ENCODE peak calls at places on chromosomes 7 and 10, in four cellular contexts. One of them, this sample, is unnamed.

GRCh38 chr10:88793747-88794299 is 8.7 kb upstream of the LIPM start:
- DNase-seq in IMR-90: peak; percentile 59
- DNase-seq in H1: no peak
- DNase-seq in H9: no peak
- DNase-seq in this sample: no peak

GRCh38 chr10:44923611-44924010 is 12.5 kb downstream of the TMEM72 start:
- DNase-seq in H1: no peak
- DNase-seq in IMR-90: no peak
- DNase-seq in H9: no peak
- DNase-seq in this sample: no peak

GRCh38 chr7:8590791-8591190 is 157.4 kb downstream of the NXPH1 start:
- DNase-seq in H1: no peak
- DNase-seq in IMR-90: no peak
- DNase-seq in H9: no peak
- DNase-seq in this sample: no peak

GRCh38 chr7:132162745-132163144 is 413.5 kb downstream of the PLXNA4 start:
- DNase-seq in H9: peak; percentile 47
- DNase-seq in IMR-90: no peak
- DNase-seq in H1: no peak
- DNase-seq in this sample: peak; percentile 58

GRCh38 chr10:44369851-44370250 is 15.0 kb downstream of the CXCL12 start:
- DNase-seq in H9: no peak
- DNase-seq in IMR-90: peak; percentile 8
- DNase-seq in H1: no peak
- DNase-seq in this sample: no peak

GRCh38 chr7:19957664-19958063 is 184.2 kb upstream of the TMEM196 start:
- DNase-seq in IMR-90: no peak
- DNase-seq in H9: no peak
- DNase-seq in H1: no peak
- DNase-seq in this sample: no peak

GRCh38 chr7:111138196-111138569 is 47.3 kb downstream of the LRRN3 start:
- DNase-seq in IMR-90: peak; percentile 57
- DNase-seq in H9: no peak
- DNase-seq in H1: no peak
- DNase-seq in this sample: peak; percentile 42

GRCh38 chr7:30920021-30920583 is 8.4 kb downstream of the AQP1 start:
- DNase-seq in IMR-90: no peak
- DNase-seq in H1: no peak
- DNase-seq in H9: no peak
- DNase-seq in this sample: no peak

GRCh38 chr10:125003146-125003900 is 61.4 kb downstream of the ZRANB1 start:
- DNase-seq in H1: no peak
- DNase-seq in H9: no peak
- DNase-seq in IMR-90: no peak
- DNase-seq in this sample: no peak

GRCh38 chr7:131235489-131236317 is 92.0 kb upstream of the MKLN1 start:
- DNase-seq in IMR-90: peak; percentile 100
- DNase-seq in H1: no peak
- DNase-seq in H9: no peak
- DNase-seq in this sample: peak; percentile 86

GRCh38 chr10:109886788-109887155 is 36.5 kb downstream of the XPNPEP1 start:
- DNase-seq in IMR-90: peak; percentile 26
- DNase-seq in H9: peak; percentile 14
- DNase-seq in H1: no peak
- DNase-seq in this sample: peak; percentile 45

GRCh38 chr7:105157278-105157677 is 143.3 kb downstream of the KMT2E start:
- DNase-seq in H1: no peak
- DNase-seq in H9: no peak
- DNase-seq in IMR-90: no peak
- DNase-seq in this sample: no peak

GRCh38 chr10:60817135-60817805 is 39.0 kb downstream of the CDK1 start:
- DNase-seq in H9: no peak
- DNase-seq in H1: no peak
- DNase-seq in IMR-90: peak; percentile 19
- DNase-seq in this sample: peak; percentile 50

GRCh38 chr10:17138450-17139062 is 8.9 kb upstream of the CUBN start:
- DNase-seq in H1: no peak
- DNase-seq in H9: no peak
- DNase-seq in IMR-90: no peak
- DNase-seq in this sample: no peak

GRCh38 chr10:101967713-101968112 is 88.3 kb downstream of the ARMH3 start:
- DNase-seq in IMR-90: peak; percentile 73
- DNase-seq in H9: no peak
- DNase-seq in H1: no peak
- DNase-seq in this sample: no peak

GRCh38 chr10:75358835-75359421 is 42.6 kb downstream of the ZNF503 start:
- DNase-seq in H1: no peak
- DNase-seq in IMR-90: peak; percentile 82
- DNase-seq in H9: no peak
- DNase-seq in this sample: peak; percentile 63

GRCh38 chr7:142438235-142438922 is 180.5 kb upstream of the PRSS58 start:
- DNase-seq in H9: peak; percentile 66
- DNase-seq in H1: peak; percentile 61
- DNase-seq in IMR-90: peak; percentile 64
- DNase-seq in this sample: peak; percentile 87

GRCh38 chr7:154842608-154843007 is 160.3 kb downstream of the PAXIP1 start:
- DNase-seq in H1: no peak
- DNase-seq in IMR-90: no peak
- DNase-seq in H9: no peak
- DNase-seq in this sample: peak; percentile 37

GRCh38 chr7:51430480-51431086 is 114.0 kb upstream of the COBL start:
- DNase-seq in IMR-90: peak; percentile 12
- DNase-seq in H1: peak; percentile 85
- DNase-seq in H9: no peak
- DNase-seq in this sample: peak; percentile 56

DNA sequence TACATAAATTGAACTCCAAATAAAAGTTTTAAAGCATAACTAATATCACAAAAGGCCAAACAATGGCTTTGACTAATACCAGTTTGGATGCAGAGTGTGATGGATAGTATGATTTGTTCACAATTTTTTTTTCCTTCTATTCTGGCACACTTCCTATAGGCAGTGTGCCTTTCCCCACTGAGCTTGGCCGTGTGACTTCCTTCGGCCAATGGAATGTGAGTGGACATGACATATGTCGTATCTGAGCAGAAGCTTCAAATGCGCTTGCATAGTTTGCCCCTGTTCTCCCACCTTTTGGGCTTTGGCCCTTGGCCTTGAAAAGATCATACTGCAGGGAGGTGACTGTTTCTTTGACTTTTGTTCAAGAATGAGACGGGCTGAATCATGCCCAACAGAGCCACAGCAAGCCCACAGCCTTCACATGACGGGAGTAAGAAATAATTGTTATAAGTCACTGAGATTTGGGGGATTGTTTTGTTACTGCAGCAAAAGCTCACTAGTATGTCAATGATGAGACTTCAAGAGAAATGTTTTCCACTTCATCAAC is 279.9 kb upstream of the NEBL start:
- DNase-seq in IMR-90: no peak
- DNase-seq in H9: no peak
- DNase-seq in H1: no peak
- DNase-seq in this sample: no peak
- H4K8ac ChIP-seq in IMR-90: no peak overlapping the region
- H4K8ac ChIP-seq in H9: no peak overlapping the region
- H4K8ac ChIP-seq in H1: no peak overlapping the region
- H4K8ac ChIP-seq in this sample: no peak overlapping the region

GRCh38 chr7:7384228-7384627 is 151.4 kb downstream of the COL28A1 start:
- DNase-seq in H9: no peak
- DNase-seq in H1: no peak
- DNase-seq in IMR-90: no peak
- DNase-seq in this sample: no peak
- H4K5ac ChIP-seq in H9: no peak overlapping the region
- H4K5ac ChIP-seq in H1: no peak overlapping the region
- H4K5ac ChIP-seq in IMR-90: no peak overlapping the region
- H4K5ac ChIP-seq in this sample: no peak overlapping the region

GRCh38 chr7:1030444-1031070 is 13.8 kb upstream of the GPR146 start:
- DNase-seq in IMR-90: no peak
- DNase-seq in H1: no peak
- DNase-seq in H9: no peak
- DNase-seq in this sample: no peak
- H3K23ac ChIP-seq in IMR-90: no peak overlapping the region
- H3K23ac ChIP-seq in H1: no peak overlapping the region
- H3K23ac ChIP-seq in H9: no peak overlapping the region
- H3K23ac ChIP-seq in this sample: no peak overlapping the region

DNA sequence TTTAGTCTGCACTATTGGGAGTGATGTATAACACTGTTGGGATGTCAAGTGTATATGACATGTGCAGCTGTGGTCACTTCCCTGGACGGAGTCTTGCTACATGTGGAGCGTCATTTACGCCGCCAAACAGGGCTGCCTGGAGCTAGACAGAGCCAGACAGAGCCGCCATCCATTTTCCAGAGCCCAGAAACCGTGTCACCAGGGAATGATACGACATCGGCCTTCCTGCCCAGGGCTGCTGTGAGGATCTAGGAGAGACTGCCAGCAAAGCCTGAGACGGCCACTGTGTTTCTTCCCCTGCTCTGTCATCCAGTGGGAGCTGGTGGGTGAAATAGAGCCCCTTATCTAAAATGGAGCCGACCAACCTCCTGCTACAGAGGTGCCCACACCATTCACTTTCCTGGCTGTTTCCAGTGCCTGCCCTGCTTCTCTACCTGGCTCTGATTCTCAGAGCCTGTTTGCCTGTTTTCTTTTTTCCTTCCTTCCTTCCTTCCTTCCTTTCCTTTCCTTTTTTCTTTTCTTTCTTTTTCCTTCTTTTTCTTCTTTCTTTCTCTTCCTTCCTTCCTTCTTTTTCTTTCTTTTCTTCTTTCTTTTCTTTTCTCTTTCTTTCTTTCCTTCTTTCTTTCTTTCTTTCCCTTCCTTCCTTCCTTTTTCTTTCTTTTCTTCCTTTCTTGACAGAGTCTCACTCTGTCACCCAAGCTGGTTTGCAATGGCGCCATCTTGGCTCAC is 13.4 kb upstream of the FGFR2 start:
- DNase-seq in H1: no peak
- DNase-seq in IMR-90: no peak
- DNase-seq in H9: no peak
- DNase-seq in this sample: no peak
- H4K8ac ChIP-seq in H1: no peak overlapping the region
- H4K8ac ChIP-seq in IMR-90: no peak overlapping the region
- H4K8ac ChIP-seq in H9: no peak overlapping the region
- H4K8ac ChIP-seq in this sample: no peak overlapping the region

DNA sequence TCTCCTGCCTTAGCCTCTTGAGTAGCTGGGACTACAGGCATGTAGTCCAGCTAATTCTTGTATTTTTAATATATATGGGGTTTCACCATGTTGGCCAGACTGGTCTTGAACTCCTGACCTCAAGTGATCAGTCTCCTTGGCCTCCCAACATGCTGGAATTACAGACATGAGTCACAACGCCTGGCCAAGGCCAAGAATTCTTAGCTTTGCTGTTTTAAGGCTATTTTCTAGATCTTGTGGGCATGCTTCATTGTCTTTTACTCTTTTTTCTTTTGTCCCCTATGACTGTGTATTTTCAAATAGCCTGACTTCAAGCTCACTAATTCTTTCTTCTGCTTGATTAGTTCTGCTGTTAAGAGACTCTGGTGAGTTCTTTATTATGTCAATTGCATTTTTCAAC is 56.4 kb upstream of the TAS2R16 start:
- DNase-seq in IMR-90: no peak
- DNase-seq in H9: no peak
- DNase-seq in H1: no peak
- DNase-seq in this sample: no peak
- H4K5ac ChIP-seq in IMR-90: no peak overlapping the region
- H4K5ac ChIP-seq in H9: no peak overlapping the region
- H4K5ac ChIP-seq in H1: no peak overlapping the region
- H4K5ac ChIP-seq in this sample: no peak overlapping the region

DNA sequence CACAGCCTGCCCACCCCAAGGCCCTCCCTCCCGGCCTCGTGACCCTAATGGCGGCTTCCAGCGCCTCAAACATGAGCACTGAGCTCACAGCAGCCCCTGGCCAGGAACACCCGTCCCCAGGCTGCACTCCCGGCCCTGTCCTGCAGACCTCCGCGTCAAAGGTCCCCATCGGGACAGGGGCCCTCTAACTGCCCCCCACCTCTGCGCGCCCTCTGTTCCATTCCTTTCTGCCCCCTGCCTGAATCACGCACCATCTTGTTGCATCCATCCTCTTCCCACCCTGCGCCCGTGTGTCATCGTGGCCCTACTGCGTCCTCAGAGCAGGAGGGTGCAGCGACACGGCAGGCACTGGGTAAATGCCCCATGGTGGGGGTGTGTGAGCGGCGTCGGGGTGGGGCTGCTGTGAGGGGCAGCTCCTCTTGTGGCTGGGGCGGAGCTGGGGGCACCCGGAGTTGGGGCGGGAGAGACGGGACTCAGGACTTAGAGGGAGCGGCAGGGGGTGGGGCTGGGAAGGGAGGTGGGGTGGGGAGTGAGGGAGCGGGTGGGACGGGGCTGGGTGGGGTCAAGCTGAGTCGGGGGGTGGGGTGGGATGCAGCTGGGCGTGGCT is 13.4 kb downstream of the SLC29A4 start:
- DNase-seq in H1: peak; percentile 83
- DNase-seq in IMR-90: no peak
- DNase-seq in H9: no peak
- DNase-seq in this sample: peak; percentile 46
- H3K23ac ChIP-seq in H1: no peak overlapping the region
- H3K23ac ChIP-seq in IMR-90: no peak overlapping the region
- H3K23ac ChIP-seq in H9: no peak overlapping the region
- H3K23ac ChIP-seq in this sample: no peak overlapping the region